ENCODE peak calls at places on chromosomes 16 and 17, in five cellular contexts. V, E, W, P and C are unnamed samples.

GRCh38 chr17:51803161-51803560 is 355.4 kb downstream of the CA10 start:
- DNase-seq in P (no peak), E (no peak), V (no peak), W (no peak), C (no peak)

GRCh38 chr16:84284168-84284722 is 10.4 kb upstream of the WFDC1 start:
- DNase-seq in W (peak), V (no peak), E (no peak), P (no peak), C (peak)

GRCh38 chr16:19844945-19845641 is 39.6 kb downstream of the GPRC5B start:
- DNase-seq in E (no peak), P (no peak), W (no peak), V (no peak), C (no peak)

GRCh38 chr17:21194210-21194609 is 19.8 kb downstream of the TMEM11 start:
- DNase-seq in P (no peak), E (no peak), V (no peak), W (no peak), C (no peak)

GRCh38 chr17:80962356-80963329 is 29.0 kb upstream of the CHMP6 start:
- DNase-seq in P (no peak), E (no peak), V (no peak), W (no peak), C (no peak)

GRCh38 chr17:81909966-81910839 is 996 bp downstream of the PCYT2 start:
- DNase-seq in V (no peak), E (no peak), W (peak), P (no peak), C (peak)

GRCh38 chr17:1203111-1203966 is 23.6 kb upstream of the ABR start:
- DNase-seq in E (peak), V (no peak), W (no peak), P (no peak), C (no peak)

GRCh38 chr16:22805326-22805725 is 8.6 kb upstream of the HS3ST2 start:
- DNase-seq in W (no peak), V (no peak), P (no peak), E (no peak), C (no peak)

GRCh38 chr17:53472586-53472985 is 350.1 kb upstream of the KIF2B start:
- DNase-seq in W (no peak), E (no peak), V (no peak), P (no peak), C (no peak)

GRCh38 chr17:63519972-63520882 is 2.9 kb upstream of the KCNH6 start:
- DNase-seq in W (no peak), V (peak), E (no peak), P (no peak), C (peak)

GRCh38 chr16:75256871-75257343 is 5.5 kb upstream of the BCAR1 start:
- DNase-seq in V (no peak), P (no peak), W (peak), E (no peak), C (no peak)

GRCh38 chr16:46971271-46971670 is 2.2 kb downstream of the DNAJA2 start:
- DNase-seq in V (no peak), E (no peak), P (no peak), W (no peak), C (no peak)

GRCh38 chr16:66905633-66906539 is 12.8 kb downstream of the CDH16 start:
- DNase-seq in E (no peak), P (no peak), W (peak), V (peak), C (peak)

GRCh38 chr17:17994271-17994670 is 21.6 kb downstream of the DRC3 start:
- DNase-seq in P (no peak), E (peak), V (no peak), W (no peak), C (peak)

GRCh38 chr16:19188406-19188805 is 20.4 kb downstream of the SYT17 start:
- DNase-seq in W (no peak), E (no peak), V (no peak), P (no peak), C (no peak)

GRCh38 chr16:65024649-65025243 is 97.1 kb downstream of the CDH11 start:
- DNase-seq in E (no peak), P (no peak), V (no peak), W (no peak), C (no peak)

GRCh38 chr16:66606000-66606751 is 1.7 kb downstream of the CMTM3 start:
- DNase-seq in E (no peak), P (no peak), W (no peak), V (no peak), C (no peak)

GRCh38 chr17:38877130-38877851 is 7.4 kb downstream of the LASP1 start:
- DNase-seq in V (no peak), W (no peak), E (peak), P (no peak), C (no peak)

GRCh38 chr16:75279277-75279676 is 27.9 kb upstream of the BCAR1 start:
- DNase-seq in V (no peak), W (no peak), P (no peak), E (no peak), C (no peak)

GRCh38 chr17:40799859-40800258 is at the start of gene KRT28:
- DNase-seq in E (no peak), V (no peak), P (no peak), W (no peak), C (no peak)

GRCh38 chr16:66521227-66521626 is 28.7 kb downstream of the TK2 start:
- DNase-seq in P (no peak), E (no peak), W (no peak), V (no peak), C (no peak)

GRCh38 chr16:4661661-4662060 is 31.7 kb upstream of the NUDT16L1 start:
- DNase-seq in P (no peak), V (no peak), E (no peak), W (no peak), C (no peak)

GRCh38 chr16:79601092-79601977 is 798 bp upstream of the MAF start:
- DNase-seq in V (no peak), W (peak), P (no peak), E (no peak), C (peak)

GRCh38 chr17:7845359-7846062 is 9.4 kb upstream of the TMEM88 start:
- DNase-seq in V (no peak), P (no peak), W (no peak), E (no peak), C (no peak)

GRCh38 chr17:34503804-34504203 is 75.6 kb upstream of the TMEM132E start:
- DNase-seq in E (no peak), V (no peak), W (no peak), P (no peak), C (no peak)

GRCh38 chr17:21218101-21218500 is 4.1 kb upstream of the TMEM11 start:
- DNase-seq in W (no peak), E (no peak), P (no peak), V (no peak), C (no peak)

GRCh38 chr16:87838643-87839541 is 30.4 kb downstream of the SLC7A5 start:
- DNase-seq in P (no peak), E (no peak), V (no peak), W (no peak), C (no peak)

GRCh38 chr16:72649254-72649944 is 398.5 kb downstream of the ZFHX3 start:
- DNase-seq in P (no peak), W (no peak), V (no peak), E (no peak), C (no peak)

GRCh38 chr16:66581246-66581952 is 2.1 kb downstream of the CMTM2 start:
- DNase-seq in P (no peak), W (no peak), V (no peak), E (no peak), C (no peak)

GRCh38 chr17:47703191-47703591 is 9.2 kb downstream of the TBKBP1 start:
- DNase-seq in W (no peak), E (peak), P (no peak), V (no peak), C (no peak)

GRCh38 chr17:64448665-64449512 is at the start of gene MILR1:
- DNase-seq in V (no peak), E (no peak), P (peak), W (no peak), C (no peak)